ENCODE peak calls at places on chromosome 9, in five cellular contexts. One of them, this sample, is unnamed.
A peak's percentile ranks its signal among the peaks of the same experiment; 100 is the strongest.

GRCh38 chr9:137070201-137070905 is at the start of gene SAPCD2:
- DNase-seq in BE2C: peak; percentile 95
- DNase-seq in IMR-90: peak; percentile 79
- DNase-seq in heart right ventricle: peak; percentile 87
- DNase-seq in tibial nerve: peak; percentile 66
- DNase-seq in this sample: peak; percentile 88

GRCh38 chr9:127566351-127567001 is 45.6 kb upstream of the STXBP1 start:
- DNase-seq in BE2C: no peak
- DNase-seq in IMR-90: no peak
- DNase-seq in heart right ventricle: no peak
- DNase-seq in tibial nerve: no peak
- DNase-seq in this sample: no peak

GRCh38 chr9:72839140-72839539 is 113.7 kb downstream of the ALDH1A1 start:
- DNase-seq in BE2C: no peak
- DNase-seq in IMR-90: no peak
- DNase-seq in heart right ventricle: no peak
- DNase-seq in tibial nerve: no peak
- DNase-seq in this sample: no peak

GRCh38 chr9:83425240-83425639 is 113.0 kb downstream of the FRMD3 start:
- DNase-seq in BE2C: no peak
- DNase-seq in IMR-90: no peak
- DNase-seq in heart right ventricle: no peak
- DNase-seq in tibial nerve: no peak
- DNase-seq in this sample: no peak

GRCh38 chr9:131500377-131500776 is 2.3 kb upstream of the POMT1 start:
- DNase-seq in BE2C: no peak
- DNase-seq in IMR-90: no peak
- DNase-seq in heart right ventricle: no peak
- DNase-seq in tibial nerve: no peak
- DNase-seq in this sample: no peak

GRCh38 chr9:133822439-133823065 is 84.4 kb upstream of the SARDH start:
- DNase-seq in BE2C: no peak
- DNase-seq in IMR-90: no peak
- DNase-seq in heart right ventricle: no peak
- DNase-seq in tibial nerve: no peak
- DNase-seq in this sample: no peak

GRCh38 chr9:70588381-70588780 is 173.9 kb upstream of the KLF9 start:
- DNase-seq in BE2C: no peak
- DNase-seq in IMR-90: no peak
- DNase-seq in heart right ventricle: no peak
- DNase-seq in tibial nerve: no peak
- DNase-seq in this sample: no peak

GRCh38 chr9:5596173-5596572 is 32.7 kb upstream of the RIC1 start:
- DNase-seq in BE2C: no peak
- DNase-seq in IMR-90: no peak
- DNase-seq in heart right ventricle: no peak
- DNase-seq in tibial nerve: no peak
- DNase-seq in this sample: no peak

GRCh38 chr9:5355817-5356216 is 16.1 kb upstream of the RLN1 start:
- DNase-seq in BE2C: no peak
- DNase-seq in IMR-90: no peak
- DNase-seq in heart right ventricle: no peak
- DNase-seq in tibial nerve: no peak
- DNase-seq in this sample: no peak

GRCh38 chr9:127520941-127521918 is 69.9 kb downstream of the LRSAM1 start:
- DNase-seq in BE2C: no peak
- DNase-seq in IMR-90: peak; percentile 83
- DNase-seq in heart right ventricle: peak; percentile 66
- DNase-seq in tibial nerve: no peak
- DNase-seq in this sample: peak; percentile 56

GRCh38 chr9:112921549-112921948 is 30.9 kb upstream of the SLC46A2 start:
- DNase-seq in BE2C: peak; percentile 11
- DNase-seq in IMR-90: peak; percentile 63
- DNase-seq in heart right ventricle: no peak
- DNase-seq in tibial nerve: no peak
- DNase-seq in this sample: no peak

GRCh38 chr9:112552229-112553050 is 65.8 kb downstream of the KIAA1958 start:
- DNase-seq in BE2C: no peak
- DNase-seq in IMR-90: no peak
- DNase-seq in heart right ventricle: no peak
- DNase-seq in tibial nerve: no peak
- DNase-seq in this sample: no peak

GRCh38 chr9:109282302-109282701 is 38.6 kb downstream of the EPB41L4B start:
- DNase-seq in BE2C: no peak
- DNase-seq in IMR-90: no peak
- DNase-seq in heart right ventricle: no peak
- DNase-seq in tibial nerve: no peak
- DNase-seq in this sample: no peak

GRCh38 chr9:447230-448025 is 232.8 kb downstream of the DOCK8 start:
- DNase-seq in BE2C: no peak
- DNase-seq in IMR-90: peak; percentile 8
- DNase-seq in heart right ventricle: no peak
- DNase-seq in tibial nerve: no peak
- DNase-seq in this sample: no peak

GRCh38 chr9:88746744-88747398 is 211.9 kb downstream of the NXNL2 start:
- DNase-seq in BE2C: no peak
- DNase-seq in IMR-90: no peak
- DNase-seq in heart right ventricle: no peak
- DNase-seq in tibial nerve: no peak
- DNase-seq in this sample: no peak

GRCh38 chr9:106697799-106698591 is 165.0 kb upstream of the ZNF462 start:
- DNase-seq in BE2C: peak; percentile 93
- DNase-seq in IMR-90: peak; percentile 46
- DNase-seq in heart right ventricle: peak; percentile 84
- DNase-seq in tibial nerve: peak; percentile 32
- DNase-seq in this sample: peak; percentile 58

GRCh38 chr9:130426883-130427282 is 17.9 kb upstream of the ASS1 start:
- DNase-seq in BE2C: peak; percentile 54
- DNase-seq in IMR-90: peak; percentile 35
- DNase-seq in heart right ventricle: peak; percentile 54
- DNase-seq in tibial nerve: no peak
- DNase-seq in this sample: no peak

GRCh38 chr9:36985769-36986547 is 48.1 kb downstream of the PAX5 start:
- DNase-seq in BE2C: no peak
- DNase-seq in IMR-90: no peak
- DNase-seq in heart right ventricle: no peak
- DNase-seq in tibial nerve: no peak
- DNase-seq in this sample: no peak

GRCh38 chr9:8652282-8652681 is 852.7 kb upstream of the DMAC1 start:
- DNase-seq in BE2C: no peak
- DNase-seq in IMR-90: no peak
- DNase-seq in heart right ventricle: peak; percentile 12
- DNase-seq in tibial nerve: no peak
- DNase-seq in this sample: no peak

GRCh38 chr9:72667181-72667580 is 145.8 kb downstream of the TMC1 start:
- DNase-seq in BE2C: no peak
- DNase-seq in IMR-90: no peak
- DNase-seq in heart right ventricle: no peak
- DNase-seq in tibial nerve: no peak
- DNase-seq in this sample: no peak

GRCh38 chr9:23663125-23663524 is 162.9 kb downstream of the ELAVL2 start:
- DNase-seq in BE2C: no peak
- DNase-seq in IMR-90: no peak
- DNase-seq in heart right ventricle: no peak
- DNase-seq in tibial nerve: no peak
- DNase-seq in this sample: no peak

GRCh38 chr9:3960661-3961144 is 339.2 kb downstream of the GLIS3 start:
- DNase-seq in BE2C: no peak
- DNase-seq in IMR-90: peak; percentile 75
- DNase-seq in heart right ventricle: no peak
- DNase-seq in tibial nerve: no peak
- DNase-seq in this sample: no peak

GRCh38 chr9:16730162-16730561 is 140.3 kb downstream of the BNC2 start:
- DNase-seq in BE2C: no peak
- DNase-seq in IMR-90: no peak
- DNase-seq in heart right ventricle: no peak
- DNase-seq in tibial nerve: no peak
- DNase-seq in this sample: no peak

GRCh38 chr9:8579661-8580060 is 780.1 kb upstream of the DMAC1 start:
- DNase-seq in BE2C: no peak
- DNase-seq in IMR-90: no peak
- DNase-seq in heart right ventricle: no peak
- DNase-seq in tibial nerve: no peak
- DNase-seq in this sample: no peak

GRCh38 chr9:89774971-89775370 is 170.2 kb downstream of the GADD45G start:
- DNase-seq in BE2C: no peak
- DNase-seq in IMR-90: no peak
- DNase-seq in heart right ventricle: no peak
- DNase-seq in tibial nerve: no peak
- DNase-seq in this sample: no peak

GRCh38 chr9:116494815-116495634 is 192.1 kb upstream of the TRIM32 start:
- DNase-seq in BE2C: peak; percentile 30
- DNase-seq in IMR-90: no peak
- DNase-seq in heart right ventricle: peak; percentile 9
- DNase-seq in tibial nerve: no peak
- DNase-seq in this sample: no peak

GRCh38 chr9:117555964-117556629 is 141.2 kb upstream of the ASTN2 start:
- DNase-seq in BE2C: peak; percentile 83
- DNase-seq in IMR-90: no peak
- DNase-seq in heart right ventricle: peak; percentile 28
- DNase-seq in tibial nerve: peak; percentile 17
- DNase-seq in this sample: peak; percentile 62

GRCh38 chr9:109455861-109456260 is 42.2 kb downstream of the PTPN3 start:
- DNase-seq in BE2C: no peak
- DNase-seq in IMR-90: no peak
- DNase-seq in heart right ventricle: no peak
- DNase-seq in tibial nerve: no peak
- DNase-seq in this sample: no peak

GRCh38 chr9:136629001-136629878 is 33.5 kb upstream of the EGFL7 start:
- DNase-seq in BE2C: peak; percentile 15
- DNase-seq in IMR-90: no peak
- DNase-seq in heart right ventricle: no peak
- DNase-seq in tibial nerve: no peak
- DNase-seq in this sample: no peak

GRCh38 chr9:123111977-123112869 is 78.8 kb downstream of the GPR21 start:
- DNase-seq in BE2C: peak; percentile 71
- DNase-seq in IMR-90: no peak
- DNase-seq in heart right ventricle: no peak
- DNase-seq in tibial nerve: no peak
- DNase-seq in this sample: peak; percentile 34

GRCh38 chr9:115969096-115969495 is 184.5 kb upstream of the PAPPA start:
- DNase-seq in BE2C: no peak
- DNase-seq in IMR-90: no peak
- DNase-seq in heart right ventricle: no peak
- DNase-seq in tibial nerve: no peak
- DNase-seq in this sample: no peak

GRCh38 chr9:107858260-107858659 is 368.7 kb upstream of the KLF4 start:
- DNase-seq in BE2C: no peak
- DNase-seq in IMR-90: no peak
- DNase-seq in heart right ventricle: no peak
- DNase-seq in tibial nerve: no peak
- DNase-seq in this sample: no peak

GRCh38 chr9:2241461-2241874 is 226.3 kb downstream of the SMARCA2 start:
- DNase-seq in BE2C: peak; percentile 13
- DNase-seq in IMR-90: peak; percentile 86
- DNase-seq in heart right ventricle: peak; percentile 26
- DNase-seq in tibial nerve: peak; percentile 14
- DNase-seq in this sample: no peak

GRCh38 chr9:134410835-134411217 is 84.6 kb downstream of the RXRA start:
- DNase-seq in BE2C: no peak
- DNase-seq in IMR-90: no peak
- DNase-seq in heart right ventricle: no peak
- DNase-seq in tibial nerve: no peak
- DNase-seq in this sample: no peak

GRCh38 chr9:112074250-112075008 is 100.7 kb downstream of the SUSD1 start:
- DNase-seq in BE2C: peak; percentile 69
- DNase-seq in IMR-90: peak; percentile 98
- DNase-seq in heart right ventricle: peak; percentile 77
- DNase-seq in tibial nerve: peak; percentile 87
- DNase-seq in this sample: peak; percentile 80

GRCh38 chr9:107345327-107345726 is 62.2 kb downstream of the RAD23B start:
- DNase-seq in BE2C: no peak
- DNase-seq in IMR-90: no peak
- DNase-seq in heart right ventricle: peak; percentile 66
- DNase-seq in tibial nerve: no peak
- DNase-seq in this sample: no peak

GRCh38 chr9:77663754-77664153 is 15.6 kb upstream of the GNA14 start:
- DNase-seq in BE2C: no peak
- DNase-seq in IMR-90: peak; percentile 16
- DNase-seq in heart right ventricle: peak; percentile 31
- DNase-seq in tibial nerve: no peak
- DNase-seq in this sample: peak; percentile 67

GRCh38 chr9:137228968-137229896 is 1.5 kb upstream of the SLC34A3 start:
- DNase-seq in BE2C: peak; percentile 52
- DNase-seq in IMR-90: no peak
- DNase-seq in heart right ventricle: no peak
- DNase-seq in tibial nerve: no peak
- DNase-seq in this sample: no peak

GRCh38 chr9:37739222-37739621 is 14.4 kb upstream of the TRMT10B start:
- DNase-seq in BE2C: no peak
- DNase-seq in IMR-90: no peak
- DNase-seq in heart right ventricle: no peak
- DNase-seq in tibial nerve: no peak
- DNase-seq in this sample: no peak